ENCODE peak calls at places on chromosomes 12 and 14, in seven cellular contexts. One of them, this sample, is unnamed.

GRCh38 chr12:113978080-113978479 is 12.0 kb upstream of the RBM19 start:
- DNase-seq in neuronal stem cell: no peak
- DNase-seq in aorta: peak; percentile 40
- DNase-seq in lower lobe of right lung: no peak
- DNase-seq in fibroblast of lung: no peak
- DNase-seq in left ventricle myocardium inferior: no peak
- DNase-seq in naive thymus-derived CD4-positive, alpha-beta T cell: no peak
- DNase-seq in this sample: no peak

GRCh38 chr14:93067088-93067487 is 48.6 kb downstream of the ITPK1 start:
- DNase-seq in fibroblast of lung: no peak
- DNase-seq in aorta: no peak
- DNase-seq in naive thymus-derived CD4-positive, alpha-beta T cell: no peak
- DNase-seq in left ventricle myocardium inferior: no peak
- DNase-seq in lower lobe of right lung: no peak
- DNase-seq in neuronal stem cell: no peak
- DNase-seq in this sample: no peak

GRCh38 chr14:89586258-89587127 is 169.5 kb upstream of the FOXN3 start:
- DNase-seq in left ventricle myocardium inferior: no peak
- DNase-seq in neuronal stem cell: no peak
- DNase-seq in fibroblast of lung: no peak
- DNase-seq in naive thymus-derived CD4-positive, alpha-beta T cell: peak; percentile 50
- DNase-seq in aorta: no peak
- DNase-seq in lower lobe of right lung: no peak
- DNase-seq in this sample: no peak

GRCh38 chr12:32091696-32092095 is 15.0 kb upstream of the BICD1 start:
- DNase-seq in aorta: no peak
- DNase-seq in fibroblast of lung: no peak
- DNase-seq in naive thymus-derived CD4-positive, alpha-beta T cell: no peak
- DNase-seq in left ventricle myocardium inferior: no peak
- DNase-seq in lower lobe of right lung: no peak
- DNase-seq in neuronal stem cell: no peak
- DNase-seq in this sample: no peak

GRCh38 chr12:86193931-86194330 is 62.3 kb downstream of the MGAT4C start:
- DNase-seq in naive thymus-derived CD4-positive, alpha-beta T cell: no peak
- DNase-seq in left ventricle myocardium inferior: no peak
- DNase-seq in aorta: no peak
- DNase-seq in lower lobe of right lung: no peak
- DNase-seq in neuronal stem cell: no peak
- DNase-seq in fibroblast of lung: peak; percentile 33
- DNase-seq in this sample: no peak

GRCh38 chr12:82474181-82474797 is 116.0 kb downstream of the METTL25 start:
- DNase-seq in neuronal stem cell: no peak
- DNase-seq in aorta: no peak
- DNase-seq in fibroblast of lung: no peak
- DNase-seq in lower lobe of right lung: no peak
- DNase-seq in left ventricle myocardium inferior: no peak
- DNase-seq in naive thymus-derived CD4-positive, alpha-beta T cell: no peak
- DNase-seq in this sample: no peak

GRCh38 chr12:14845350-14845750 is 2.0 kb upstream of the ART4 start:
- DNase-seq in left ventricle myocardium inferior: no peak
- DNase-seq in neuronal stem cell: peak; percentile 45
- DNase-seq in aorta: no peak
- DNase-seq in naive thymus-derived CD4-positive, alpha-beta T cell: peak; percentile 30
- DNase-seq in lower lobe of right lung: no peak
- DNase-seq in fibroblast of lung: peak; percentile 73
- DNase-seq in this sample: peak; percentile 65

GRCh38 chr12:23611320-23611719 is 338.1 kb downstream of the SOX5 start:
- DNase-seq in neuronal stem cell: no peak
- DNase-seq in lower lobe of right lung: no peak
- DNase-seq in left ventricle myocardium inferior: no peak
- DNase-seq in aorta: no peak
- DNase-seq in naive thymus-derived CD4-positive, alpha-beta T cell: no peak
- DNase-seq in fibroblast of lung: peak; percentile 57
- DNase-seq in this sample: peak; percentile 35

GRCh38 chr14:63302135-63302534 is 16.6 kb downstream of the GPHB5 start:
- DNase-seq in neuronal stem cell: no peak
- DNase-seq in fibroblast of lung: no peak
- DNase-seq in lower lobe of right lung: no peak
- DNase-seq in left ventricle myocardium inferior: no peak
- DNase-seq in aorta: no peak
- DNase-seq in naive thymus-derived CD4-positive, alpha-beta T cell: no peak
- DNase-seq in this sample: no peak

GRCh38 chr14:87430810-87431209 is 562.2 kb downstream of the GALC start:
- DNase-seq in fibroblast of lung: peak; percentile 58
- DNase-seq in naive thymus-derived CD4-positive, alpha-beta T cell: no peak
- DNase-seq in aorta: no peak
- DNase-seq in lower lobe of right lung: no peak
- DNase-seq in left ventricle myocardium inferior: no peak
- DNase-seq in neuronal stem cell: no peak
- DNase-seq in this sample: no peak

GRCh38 chr12:87274594-87275245 is 754.5 kb downstream of the C12orf50 start:
- DNase-seq in neuronal stem cell: no peak
- DNase-seq in naive thymus-derived CD4-positive, alpha-beta T cell: no peak
- DNase-seq in lower lobe of right lung: no peak
- DNase-seq in left ventricle myocardium inferior: no peak
- DNase-seq in fibroblast of lung: peak; percentile 47
- DNase-seq in aorta: no peak
- DNase-seq in this sample: peak; percentile 20

GRCh38 chr14:96507723-96508122 is 5.5 kb downstream of the PAPOLA start:
- DNase-seq in left ventricle myocardium inferior: no peak
- DNase-seq in lower lobe of right lung: no peak
- DNase-seq in aorta: no peak
- DNase-seq in fibroblast of lung: no peak
- DNase-seq in neuronal stem cell: no peak
- DNase-seq in naive thymus-derived CD4-positive, alpha-beta T cell: no peak
- DNase-seq in this sample: no peak

GRCh38 chr12:67748761-67749075 is 100.2 kb downstream of the DYRK2 start:
- DNase-seq in neuronal stem cell: no peak
- DNase-seq in left ventricle myocardium inferior: no peak
- DNase-seq in naive thymus-derived CD4-positive, alpha-beta T cell: no peak
- DNase-seq in lower lobe of right lung: no peak
- DNase-seq in fibroblast of lung: no peak
- DNase-seq in aorta: no peak
- DNase-seq in this sample: no peak

GRCh38 chr12:108567388-108567787 is 5.0 kb downstream of the ISCU start:
- DNase-seq in lower lobe of right lung: no peak
- DNase-seq in fibroblast of lung: no peak
- DNase-seq in naive thymus-derived CD4-positive, alpha-beta T cell: no peak
- DNase-seq in aorta: no peak
- DNase-seq in left ventricle myocardium inferior: no peak
- DNase-seq in neuronal stem cell: no peak
- DNase-seq in this sample: no peak

GRCh38 chr14:91113829-91114078 is at the start of gene DGLUCY:
- DNase-seq in naive thymus-derived CD4-positive, alpha-beta T cell: no peak
- DNase-seq in aorta: peak; percentile 90
- DNase-seq in neuronal stem cell: no peak
- DNase-seq in left ventricle myocardium inferior: peak; percentile 86
- DNase-seq in fibroblast of lung: peak; percentile 79
- DNase-seq in lower lobe of right lung: peak; percentile 88
- DNase-seq in this sample: no peak

GRCh38 chr12:94622475-94622874 is 27.9 kb downstream of the TMCC3 start:
- DNase-seq in left ventricle myocardium inferior: no peak
- DNase-seq in lower lobe of right lung: no peak
- DNase-seq in neuronal stem cell: no peak
- DNase-seq in aorta: no peak
- DNase-seq in naive thymus-derived CD4-positive, alpha-beta T cell: no peak
- DNase-seq in fibroblast of lung: no peak
- DNase-seq in this sample: peak; percentile 39

GRCh38 chr12:56991319-56991906 is 14.9 kb downstream of the ZBTB39 start:
- DNase-seq in fibroblast of lung: peak; percentile 25
- DNase-seq in left ventricle myocardium inferior: peak; percentile 53
- DNase-seq in lower lobe of right lung: peak; percentile 55
- DNase-seq in aorta: no peak
- DNase-seq in neuronal stem cell: no peak
- DNase-seq in naive thymus-derived CD4-positive, alpha-beta T cell: no peak
- DNase-seq in this sample: no peak

GRCh38 chr12:56993346-56993745 is 13.0 kb downstream of the ZBTB39 start:
- DNase-seq in neuronal stem cell: no peak
- DNase-seq in aorta: no peak
- DNase-seq in lower lobe of right lung: no peak
- DNase-seq in fibroblast of lung: no peak
- DNase-seq in left ventricle myocardium inferior: no peak
- DNase-seq in naive thymus-derived CD4-positive, alpha-beta T cell: no peak
- DNase-seq in this sample: no peak

GRCh38 chr12:56989866-56990610 is 16.3 kb downstream of the ZBTB39 start:
- DNase-seq in aorta: no peak
- DNase-seq in naive thymus-derived CD4-positive, alpha-beta T cell: no peak
- DNase-seq in fibroblast of lung: no peak
- DNase-seq in neuronal stem cell: no peak
- DNase-seq in lower lobe of right lung: no peak
- DNase-seq in left ventricle myocardium inferior: no peak
- DNase-seq in this sample: no peak

GRCh38 chr12:56988207-56988739 is 18.1 kb downstream of the ZBTB39 start:
- DNase-seq in fibroblast of lung: no peak
- DNase-seq in left ventricle myocardium inferior: no peak
- DNase-seq in lower lobe of right lung: no peak
- DNase-seq in aorta: no peak
- DNase-seq in neuronal stem cell: no peak
- DNase-seq in naive thymus-derived CD4-positive, alpha-beta T cell: no peak
- DNase-seq in this sample: peak; percentile 10

GRCh38 chr12:56990648-56991318 is 15.6 kb downstream of the ZBTB39 start:
- DNase-seq in naive thymus-derived CD4-positive, alpha-beta T cell: no peak
- DNase-seq in neuronal stem cell: no peak
- DNase-seq in fibroblast of lung: no peak
- DNase-seq in lower lobe of right lung: no peak
- DNase-seq in left ventricle myocardium inferior: no peak
- DNase-seq in aorta: no peak
- DNase-seq in this sample: no peak
- H3K27ac ChIP-seq in naive thymus-derived CD4-positive, alpha-beta T cell: no peak overlapping the region
- H3K27ac ChIP-seq in neuronal stem cell: no peak overlapping the region
- H3K27ac ChIP-seq in fibroblast of lung: no peak overlapping the region
- H3K27ac ChIP-seq in lower lobe of right lung: no peak overlapping the region
- H3K27ac ChIP-seq in left ventricle myocardium inferior: peak overlapping the region; percentile 59
- H3K27ac ChIP-seq in aorta: no peak overlapping the region
- H3K27ac ChIP-seq in this sample: no peak overlapping the region

GRCh38 chr14:36503771-36504741 is 16.0 kb downstream of the NKX2-1 start:
- DNase-seq in lower lobe of right lung: peak; percentile 54
- DNase-seq in neuronal stem cell: no peak
- DNase-seq in left ventricle myocardium inferior: no peak
- DNase-seq in aorta: no peak
- DNase-seq in naive thymus-derived CD4-positive, alpha-beta T cell: no peak
- DNase-seq in fibroblast of lung: no peak
- DNase-seq in this sample: no peak
- H3K4me3 ChIP-seq in lower lobe of right lung: peak overlapping the region; percentile 53
- H3K4me3 ChIP-seq in neuronal stem cell: no peak overlapping the region
- H3K4me3 ChIP-seq in left ventricle myocardium inferior: peak overlapping the region; percentile 45
- H3K4me3 ChIP-seq in aorta: no peak overlapping the region
- H3K4me3 ChIP-seq in naive thymus-derived CD4-positive, alpha-beta T cell: no peak overlapping the region
- H3K4me3 ChIP-seq in fibroblast of lung: no peak overlapping the region
- H3K4me3 ChIP-seq in this sample: no peak overlapping the region

GRCh38 chr12:71237128-71237527 is 79.3 kb upstream of the TSPAN8 start:
- DNase-seq in fibroblast of lung: no peak
- DNase-seq in lower lobe of right lung: no peak
- DNase-seq in neuronal stem cell: no peak
- DNase-seq in left ventricle myocardium inferior: no peak
- DNase-seq in naive thymus-derived CD4-positive, alpha-beta T cell: no peak
- DNase-seq in aorta: no peak
- DNase-seq in this sample: no peak
- H3K27ac ChIP-seq in fibroblast of lung: no peak overlapping the region
- H3K27ac ChIP-seq in lower lobe of right lung: no peak overlapping the region
- H3K27ac ChIP-seq in neuronal stem cell: no peak overlapping the region
- H3K27ac ChIP-seq in left ventricle myocardium inferior: no peak overlapping the region
- H3K27ac ChIP-seq in naive thymus-derived CD4-positive, alpha-beta T cell: no peak overlapping the region
- H3K27ac ChIP-seq in aorta: no peak overlapping the region
- H3K27ac ChIP-seq in this sample: no peak overlapping the region

GRCh38 chr14:99217066-99217465 is 54.9 kb downstream of the BCL11B start:
- DNase-seq in fibroblast of lung: no peak
- DNase-seq in aorta: no peak
- DNase-seq in lower lobe of right lung: no peak
- DNase-seq in naive thymus-derived CD4-positive, alpha-beta T cell: no peak
- DNase-seq in neuronal stem cell: no peak
- DNase-seq in left ventricle myocardium inferior: no peak
- DNase-seq in this sample: no peak

GRCh38 chr14:99214701-99215100 is 57.3 kb downstream of the BCL11B start:
- DNase-seq in left ventricle myocardium inferior: no peak
- DNase-seq in neuronal stem cell: no peak
- DNase-seq in aorta: peak; percentile 36
- DNase-seq in lower lobe of right lung: no peak
- DNase-seq in naive thymus-derived CD4-positive, alpha-beta T cell: no peak
- DNase-seq in fibroblast of lung: no peak
- DNase-seq in this sample: no peak

GRCh38 chr14:99213603-99214002 is 58.4 kb downstream of the BCL11B start:
- DNase-seq in aorta: no peak
- DNase-seq in naive thymus-derived CD4-positive, alpha-beta T cell: no peak
- DNase-seq in left ventricle myocardium inferior: no peak
- DNase-seq in neuronal stem cell: no peak
- DNase-seq in fibroblast of lung: no peak
- DNase-seq in lower lobe of right lung: no peak
- DNase-seq in this sample: no peak

GRCh38 chr14:99216191-99216590 is 55.8 kb downstream of the BCL11B start:
- DNase-seq in neuronal stem cell: no peak
- DNase-seq in fibroblast of lung: no peak
- DNase-seq in aorta: no peak
- DNase-seq in naive thymus-derived CD4-positive, alpha-beta T cell: no peak
- DNase-seq in left ventricle myocardium inferior: no peak
- DNase-seq in lower lobe of right lung: no peak
- DNase-seq in this sample: no peak

DNA sequence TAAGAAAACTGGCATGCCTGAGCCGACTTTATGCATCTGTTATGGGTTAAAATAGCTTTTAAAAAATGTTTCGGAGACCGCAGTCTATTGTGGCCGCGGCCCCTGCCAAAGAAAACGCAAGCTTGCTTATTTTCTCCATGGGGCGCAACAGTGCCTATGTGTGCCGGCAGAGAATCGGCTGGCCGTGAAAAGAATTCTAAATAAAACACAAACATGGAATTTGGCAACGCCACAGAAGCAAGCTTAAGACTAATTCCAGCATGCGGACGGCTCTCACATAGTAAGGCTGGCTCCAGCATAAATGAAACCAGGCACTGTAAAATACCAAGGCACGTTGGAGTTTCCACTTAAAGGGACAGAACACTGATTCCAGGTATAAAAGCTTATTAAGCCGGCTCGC is 56.7 kb downstream of the BCL11B start:
- DNase-seq in lower lobe of right lung: no peak
- DNase-seq in fibroblast of lung: peak; percentile 36
- DNase-seq in aorta: peak; percentile 59
- DNase-seq in naive thymus-derived CD4-positive, alpha-beta T cell: no peak
- DNase-seq in left ventricle myocardium inferior: no peak
- DNase-seq in neuronal stem cell: no peak
- DNase-seq in this sample: peak; percentile 38
- H3K4me3 ChIP-seq in lower lobe of right lung: peak overlapping the region; percentile 22
- H3K4me3 ChIP-seq in fibroblast of lung: no peak overlapping the region
- H3K4me3 ChIP-seq in aorta: no peak overlapping the region
- H3K4me3 ChIP-seq in naive thymus-derived CD4-positive, alpha-beta T cell: peak overlapping the region; percentile 40
- H3K4me3 ChIP-seq in left ventricle myocardium inferior: no peak overlapping the region
- H3K4me3 ChIP-seq in neuronal stem cell: no peak overlapping the region
- H3K4me3 ChIP-seq in this sample: no peak overlapping the region

GRCh38 chr12:6225630-6226001 is 25.4 kb downstream of the CD9 start:
- DNase-seq in aorta: no peak
- DNase-seq in naive thymus-derived CD4-positive, alpha-beta T cell: no peak
- DNase-seq in neuronal stem cell: no peak
- DNase-seq in left ventricle myocardium inferior: no peak
- DNase-seq in fibroblast of lung: no peak
- DNase-seq in lower lobe of right lung: no peak
- DNase-seq in this sample: no peak
- H3K27ac ChIP-seq in aorta: peak overlapping the region; percentile 95
- H3K27ac ChIP-seq in naive thymus-derived CD4-positive, alpha-beta T cell: no peak overlapping the region
- H3K27ac ChIP-seq in neuronal stem cell: no peak overlapping the region
- H3K27ac ChIP-seq in left ventricle myocardium inferior: peak overlapping the region; percentile 90
- H3K27ac ChIP-seq in fibroblast of lung: peak overlapping the region; percentile 74
- H3K27ac ChIP-seq in lower lobe of right lung: peak overlapping the region; percentile 83
- H3K27ac ChIP-seq in this sample: no peak overlapping the region